ENCODE peak calls at places on chromosomes 11 and 22, in seven cellular contexts. R, Z, N, Q, P, T and F are unnamed samples.
A peak's percentile ranks its signal among the peaks of the same experiment; 100 is the strongest.

GRCh38 chr11:131850507-131850906 is 480.1 kb downstream of the NTM start:
- DNase-seq in Q (no peak), P (no peak), Z (no peak), R (no peak), T (no peak), N (no peak), F (no peak)

GRCh38 chr22:27100789-27101188 is 443.4 kb downstream of the MIAT start:
- DNase-seq in Q (peak; percentile 56), Z (no peak), P (no peak), T (no peak), R (no peak), N (no peak), F (no peak)

GRCh38 chr11:114551060-114551459 is 8.6 kb downstream of the NXPE1 start:
- DNase-seq in Q (no peak), R (no peak), T (no peak), Z (no peak), P (no peak), N (no peak), F (no peak)

GRCh38 chr22:43993072-43993760 is 30.9 kb upstream of the PARVB start:
- DNase-seq in Z (peak; percentile 36), P (peak; percentile 18), Q (no peak), N (peak; percentile 57), R (no peak), T (peak; percentile 38), F (no peak)

GRCh38 chr11:69700278-69701140 is 3.3 kb downstream of the FGF19 start:
- DNase-seq in R (no peak), N (peak; percentile 60), Q (peak; percentile 83), P (no peak), T (no peak), Z (no peak), F (no peak)

GRCh38 chr11:75563501-75563977 is 1.5 kb downstream of the SERPINH1 start:
- DNase-seq in N (no peak), T (no peak), Z (no peak), Q (no peak), P (no peak), R (no peak), F (no peak)

GRCh38 chr11:12165237-12165875 is 55.0 kb downstream of the MICAL2 start:
- DNase-seq in Z (no peak), N (no peak), T (no peak), Q (no peak), R (no peak), P (no peak), F (no peak)

GRCh38 chr11:70782401-70782913 is 384.1 kb downstream of the CTTN start:
- DNase-seq in R (no peak), N (no peak), T (no peak), Z (no peak), P (no peak), Q (no peak), F (no peak)

GRCh38 chr22:29217827-29218757 is 12.4 kb downstream of the EMID1 start:
- DNase-seq in N (no peak), R (no peak), Z (no peak), T (no peak), P (no peak), Q (peak; percentile 46), F (no peak)

GRCh38 chr11:123045101-123045500 is 16.8 kb downstream of the HSPA8 start:
- DNase-seq in R (no peak), Z (no peak), N (no peak), T (no peak), P (no peak), Q (no peak), F (no peak)

GRCh38 chr11:5203366-5203765 is 2.9 kb upstream of the OR51V1 start:
- DNase-seq in N (no peak), T (no peak), R (no peak), Q (no peak), Z (no peak), P (no peak), F (no peak)

GRCh38 chr11:109249597-109249996 is 172.4 kb upstream of the C11orf87 start:
- DNase-seq in N (no peak), Z (no peak), T (no peak), P (no peak), Q (no peak), R (no peak), F (no peak)

GRCh38 chr22:36424901-36425579 is 37.3 kb upstream of the MYH9 start:
- DNase-seq in Z (no peak), P (no peak), Q (no peak), R (no peak), N (no peak), T (no peak), F (no peak)

GRCh38 chr11:112159098-112159761 is 4.7 kb downstream of the IL18 start:
- DNase-seq in P (no peak), T (no peak), N (no peak), R (no peak), Z (no peak), Q (no peak), F (no peak)

GRCh38 chr11:125790825-125791224 is 2.9 kb downstream of the PATE3 start:
- DNase-seq in Z (no peak), R (no peak), T (no peak), Q (no peak), N (no peak), P (no peak), F (no peak)

GRCh38 chr11:45212566-45213315 is 66.3 kb downstream of the PRDM11 start:
- DNase-seq in Z (no peak), T (no peak), R (no peak), P (no peak), Q (peak; percentile 76), N (no peak), F (no peak)

GRCh38 chr11:8015753-8016239 is 28.7 kb downstream of the EIF3F start:
- DNase-seq in Q (no peak), T (no peak), P (no peak), Z (no peak), N (no peak), R (no peak), F (no peak)

GRCh38 chr11:5694642-5695041 is 5.1 kb downstream of the TRIM22 start:
- DNase-seq in T (no peak), N (no peak), Z (no peak), Q (no peak), R (no peak), P (no peak), F (no peak)

GRCh38 chr11:827146-827860 is 416 bp upstream of the CRACR2B start:
- DNase-seq in R (no peak), N (no peak), Z (no peak), T (no peak), P (no peak), Q (peak; percentile 91), F (no peak)

GRCh38 chr11:17328856-17329490 is 22.6 kb upstream of the NCR3LG1 start:
- DNase-seq in Z (no peak), R (no peak), P (no peak), Q (no peak), N (no peak), T (no peak), F (no peak)

GRCh38 chr11:88553204-88553603 is 215.7 kb upstream of the CTSC start:
- DNase-seq in T (no peak), Z (no peak), R (no peak), Q (no peak), P (no peak), N (no peak), F (no peak)

GRCh38 chr11:66600924-66601233 is 7.9 kb downstream of the CCS start:
- DNase-seq in R (no peak), Q (no peak), P (no peak), T (no peak), Z (no peak), N (no peak), F (no peak)
- H3K27ac ChIP-seq in R (no peak overlapping the region), Q (no peak overlapping the region), P (no peak overlapping the region), T (no peak overlapping the region), Z (no peak overlapping the region), N (no peak overlapping the region), F (no peak overlapping the region)

DNA sequence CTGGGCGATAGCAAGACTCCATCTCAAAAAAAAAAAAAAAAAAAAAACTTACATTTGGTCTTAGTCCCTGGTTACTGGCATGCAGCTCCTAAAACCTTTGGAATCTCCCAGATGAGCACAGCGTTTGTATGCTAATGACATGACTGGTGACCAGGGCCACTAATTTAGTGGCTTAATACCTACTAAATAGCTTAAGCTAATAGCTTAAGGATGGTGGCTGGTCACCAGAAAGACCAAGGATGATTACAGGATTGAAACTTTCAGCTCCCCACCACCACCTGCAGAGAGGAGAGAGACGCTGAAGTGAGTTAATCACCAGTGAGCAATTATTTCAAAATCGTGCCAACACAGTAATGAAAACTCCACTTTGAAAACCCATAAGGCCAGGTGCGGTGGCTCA is 37.1 kb downstream of the DENND5A start:
- DNase-seq in N (no peak), R (no peak), Z (no peak), T (no peak), Q (no peak), P (no peak), F (no peak)
- H3K27ac ChIP-seq in N (no peak overlapping the region), R (peak overlapping the region; percentile 86), Z (no peak overlapping the region), T (no peak overlapping the region), Q (no peak overlapping the region), P (no peak overlapping the region), F (peak overlapping the region; percentile 39)

DNA sequence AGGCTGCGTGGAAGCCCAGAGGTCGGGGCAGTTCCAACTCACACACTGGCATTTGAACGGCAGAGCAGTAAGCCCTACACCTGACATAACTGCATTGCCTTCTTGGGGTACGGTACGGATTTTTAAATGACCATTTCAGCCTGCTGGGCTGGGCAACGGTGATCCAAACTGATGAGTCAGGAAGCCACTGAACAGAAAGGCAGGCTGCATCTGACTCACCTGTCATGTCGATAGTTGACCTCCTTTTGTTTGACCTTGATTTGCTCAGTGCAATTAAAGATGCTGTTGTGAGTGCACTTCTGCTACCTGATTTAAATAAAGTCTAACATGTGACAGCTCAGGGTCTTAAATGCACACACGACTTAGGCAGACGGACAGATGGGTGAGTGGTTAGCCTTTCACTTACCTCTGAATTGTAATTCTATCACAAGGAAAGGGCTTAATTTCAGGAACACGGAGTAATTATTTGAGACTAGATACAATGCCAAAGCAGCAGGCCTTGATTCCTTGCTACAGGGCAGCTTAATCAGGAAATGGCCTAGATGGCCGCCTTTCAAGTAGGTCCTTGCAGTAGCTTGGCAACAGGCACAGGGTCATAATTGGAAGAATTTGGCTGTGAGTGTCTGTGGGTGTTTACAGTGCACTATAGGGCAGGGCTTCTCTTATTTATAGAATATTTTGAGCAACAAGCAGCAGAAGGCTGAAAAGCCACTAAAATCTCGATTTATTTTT is 52.2 kb downstream of the BMAL1 start:
- DNase-seq in Q (no peak), P (no peak), Z (no peak), T (no peak), R (no peak), N (peak; percentile 75), F (no peak)
- H3K27ac ChIP-seq in Q (no peak overlapping the region), P (no peak overlapping the region), Z (no peak overlapping the region), T (no peak overlapping the region), R (no peak overlapping the region), N (peak overlapping the region; percentile 67), F (no peak overlapping the region)

DNA sequence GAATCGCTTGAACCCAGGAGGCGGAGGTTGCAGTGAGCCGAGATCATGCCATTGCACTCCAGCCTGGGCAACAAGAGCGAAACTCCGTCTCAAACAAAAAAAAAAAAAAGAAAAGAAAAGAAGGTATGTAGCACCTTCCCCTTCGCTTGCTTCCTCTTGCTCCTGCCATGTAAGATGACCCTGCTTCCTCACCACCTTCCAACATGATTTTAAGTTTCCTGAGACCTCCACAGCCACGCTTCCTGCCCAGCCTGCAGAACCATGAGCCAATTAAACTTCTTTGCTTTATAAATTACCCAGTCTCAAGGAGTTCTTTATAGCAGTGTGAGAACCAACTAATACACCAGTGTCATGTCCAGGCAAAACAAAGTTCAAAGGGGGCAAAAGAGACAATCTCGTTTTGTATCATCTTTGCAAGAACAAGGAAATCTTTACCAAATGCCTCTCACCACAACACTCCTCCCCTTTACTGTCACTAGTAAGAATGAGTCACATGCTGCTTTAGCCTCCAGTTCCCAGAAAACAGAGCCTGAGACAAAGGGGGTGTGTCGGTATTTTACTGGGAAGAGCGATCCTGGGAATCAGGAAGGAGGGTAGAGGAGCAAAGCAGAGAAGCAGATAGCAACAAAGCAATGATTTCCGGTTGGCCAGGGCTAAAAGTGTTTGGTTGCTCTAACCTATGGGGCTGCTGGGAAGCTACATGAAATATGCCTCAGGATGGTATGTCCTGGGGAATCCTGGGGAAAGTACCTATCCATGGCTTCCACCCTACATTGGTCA is 10.5 kb upstream of the MCHR1 start:
- DNase-seq in Q (no peak), R (no peak), Z (no peak), N (no peak), P (no peak), T (no peak), F (no peak)
- H3K27ac ChIP-seq in Q (no peak overlapping the region), R (no peak overlapping the region), Z (no peak overlapping the region), N (peak overlapping the region; percentile 48), P (no peak overlapping the region), T (no peak overlapping the region), F (no peak overlapping the region)